ENCODE peak calls at places on chromosomes 2 and 18, in ten cellular contexts. W is heart left ventricle, M is adrenal gland, F is A549, S is sigmoid colon, I is K562, T is HepG2, Z is right lobe of liver, Q is IMR-90, B is endothelial cell of umbilical vein. E is an unnamed sample.

GRCh38 chr2:241772063-241772499 is 4.5 kb upstream of the GAL3ST2 start:
- DNase-seq in W (no peak), M (peak; percentile 0), F (no peak), S (no peak), I (no peak), T (peak; percentile 67), Z (no peak), Q (no peak), B (no peak), E (no peak)

GRCh38 chr2:86455181-86455580 is 14.0 kb downstream of the KDM3A start:
- DNase-seq in W (no peak), M (no peak), F (no peak), S (no peak), I (no peak), T (no peak), Z (no peak), Q (no peak), B (no peak), E (no peak)

GRCh38 chr18:10953672-10954071 is 195.7 kb downstream of the PIEZO2 start:
- DNase-seq in W (no peak), M (no peak), F (no peak), S (no peak), I (no peak), T (no peak), Z (no peak), Q (no peak), B (no peak), E (no peak)

GRCh38 chr2:164696634-164697033 is 75.4 kb upstream of the GRB14 start:
- DNase-seq in W (no peak), M (no peak), F (peak; percentile 67), S (no peak), I (no peak), T (no peak), Z (no peak), Q (no peak), B (no peak), E (no peak)

GRCh38 chr2:143399679-143400078 is 270.5 kb downstream of the ARHGAP15 start:
- DNase-seq in W (no peak), M (no peak), F (no peak), S (no peak), I (no peak), T (no peak), Z (no peak), Q (peak; percentile 20), B (no peak), E (no peak)

GRCh38 chr2:20491739-20492531 is 45.1 kb downstream of the RHOB start:
- DNase-seq in W (peak; percentile 29), M (peak; percentile 85), F (peak; percentile 22), S (peak; percentile 88), I (peak; percentile 37), T (peak; percentile 64), Z (no peak), Q (no peak), B (no peak), E (no peak)

GRCh38 chr18:59900222-59901128 is 679 bp downstream of the PMAIP1 start:
- DNase-seq in W (peak; percentile 7), M (no peak), F (peak; percentile 63), S (no peak), I (peak; percentile 49), T (no peak), Z (no peak), Q (peak; percentile 85), B (peak; percentile 76), E (peak; percentile 78)

GRCh38 chr18:9743200-9744016 is 35.3 kb downstream of the RAB31 start:
- DNase-seq in W (no peak), M (peak; percentile 94), F (peak; percentile 93), S (no peak), I (peak; percentile 86), T (peak; percentile 54), Z (no peak), Q (peak; percentile 98), B (peak; percentile 87), E (no peak)

GRCh38 chr2:31957748-31958717 is 52.8 kb downstream of the MEMO1 start:
- DNase-seq in W (no peak), M (no peak), F (no peak), S (no peak), I (no peak), T (no peak), Z (no peak), Q (no peak), B (no peak), E (no peak)

GRCh38 chr18:44876024-44876423 is 195.3 kb downstream of the SETBP1 start:
- DNase-seq in W (no peak), M (no peak), F (no peak), S (no peak), I (no peak), T (no peak), Z (no peak), Q (no peak), B (no peak), E (no peak)

GRCh38 chr2:132581917-132582316 is 88.1 kb downstream of the LYPD1 start:
- DNase-seq in W (no peak), M (no peak), F (no peak), S (no peak), I (no peak), T (no peak), Z (no peak), Q (no peak), B (no peak), E (peak; percentile 58)

GRCh38 chr2:70984228-70984575 is 5.8 kb downstream of the ANKRD53 start:
- DNase-seq in W (no peak), M (no peak), F (no peak), S (peak; percentile 37), I (no peak), T (no peak), Z (no peak), Q (no peak), B (no peak), E (no peak)

DNA sequence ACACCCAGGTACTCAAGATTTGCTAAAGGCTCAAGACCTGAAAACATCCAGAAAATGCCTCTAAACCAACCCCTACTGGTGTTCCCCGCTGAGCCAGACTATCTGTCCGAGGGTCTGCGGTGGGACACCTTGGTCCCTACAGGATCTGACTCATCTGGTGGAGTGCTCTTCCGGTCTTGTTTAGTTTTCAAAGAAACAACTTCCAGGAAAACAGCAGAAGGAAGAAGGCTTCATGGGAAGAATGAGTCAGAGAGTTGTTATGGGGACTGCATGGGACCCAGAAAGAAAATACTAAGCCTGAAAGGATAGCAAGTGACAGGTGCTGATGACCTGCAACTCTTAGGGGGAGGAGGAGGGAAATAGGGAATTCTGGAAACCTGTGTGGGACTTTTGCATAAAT is 41.3 kb downstream of the ZFP36L2 start:
- DNase-seq in W (no peak), M (no peak), F (no peak), S (no peak), I (peak; percentile 55), T (no peak), Z (no peak), Q (peak; percentile 21), B (peak; percentile 68), E (no peak)
- H3K4me3 ChIP-seq in W (no peak overlapping the region), M (no peak overlapping the region), F (no peak overlapping the region), S (no peak overlapping the region), I (no peak overlapping the region), T (no peak overlapping the region), Z (no peak overlapping the region), Q (no peak overlapping the region), B (no peak overlapping the region), E (no peak overlapping the region)

DNA sequence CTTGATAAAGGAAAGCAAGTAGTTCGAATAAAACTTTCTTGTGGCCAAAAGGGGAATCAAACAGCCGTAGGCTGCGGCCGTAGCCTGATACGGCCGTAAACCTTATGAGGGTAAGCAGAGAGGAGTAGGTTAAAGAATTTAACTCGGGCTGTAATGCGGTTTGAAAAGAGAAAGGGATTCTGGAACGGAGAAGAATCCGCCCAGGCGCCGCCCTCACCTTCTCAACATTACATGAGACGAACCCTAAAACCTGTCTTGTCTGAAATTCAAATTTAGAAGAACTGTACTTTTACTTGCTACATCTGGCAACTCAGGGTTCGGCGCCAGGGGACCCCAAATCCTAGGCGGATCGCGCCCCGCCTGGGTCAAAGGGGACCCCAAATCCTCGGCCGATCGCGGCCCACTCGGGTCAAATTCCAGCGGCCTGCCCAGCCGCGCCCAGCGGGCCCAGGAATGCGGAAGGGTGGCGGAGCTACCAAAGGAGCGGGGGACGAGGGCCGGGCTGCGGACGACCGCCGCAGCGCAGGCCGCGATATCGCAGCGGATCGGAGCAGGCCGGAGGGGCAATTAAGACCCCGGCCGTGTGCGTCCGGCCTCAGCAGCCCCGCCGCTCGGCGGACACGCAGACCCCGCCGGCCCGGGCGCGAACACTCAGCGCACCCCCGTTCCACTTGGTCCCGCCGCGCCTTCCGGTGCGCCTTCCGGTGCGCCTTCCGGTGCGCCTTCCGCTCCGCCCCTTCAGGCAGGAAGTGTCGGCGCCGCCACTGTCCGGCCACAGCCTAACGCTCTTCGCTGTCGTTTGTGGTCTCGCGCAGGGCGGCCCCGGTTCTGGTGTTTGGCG is at the start of gene MYL12B:
- DNase-seq in W (peak; percentile 86), M (peak; percentile 80), F (peak; percentile 82), S (peak; percentile 86), I (peak; percentile 86), T (peak; percentile 72), Z (peak; percentile 88), Q (peak; percentile 68), B (peak; percentile 80), E (peak; percentile 77)
- TF ChIP-seq POLR2A in W (no peak), M (peak; percentile 74), F (peak; percentile 59), S (peak; percentile 76), I (peak; percentile 85), T (peak; percentile 70), Z (peak; percentile 83), Q (peak; percentile 86), B (peak; percentile 75), E (peak; percentile 79)

GRCh38 chr2:129009555-129010146 is 691.0 kb upstream of the HS6ST1 start:
- DNase-seq in W (no peak), M (no peak), F (no peak), S (no peak), I (no peak), T (no peak), Z (no peak), Q (no peak), B (no peak), E (no peak)

GRCh38 chr2:129010262-129010661 is 691.6 kb upstream of the HS6ST1 start:
- DNase-seq in W (no peak), M (no peak), F (no peak), S (no peak), I (no peak), T (no peak), Z (no peak), Q (no peak), B (no peak), E (no peak)

GRCh38 chr2:129008881-129009554 is 690.4 kb upstream of the HS6ST1 start:
- DNase-seq in W (no peak), M (no peak), F (no peak), S (no peak), I (no peak), T (no peak), Z (no peak), Q (no peak), B (no peak), E (no peak)

GRCh38 chr2:129014432-129014831 is 695.8 kb upstream of the HS6ST1 start:
- DNase-seq in W (no peak), M (no peak), F (no peak), S (no peak), I (no peak), T (no peak), Z (no peak), Q (no peak), B (no peak), E (no peak)

GRCh38 chr2:129011466-129012061 is 692.9 kb upstream of the HS6ST1 start:
- DNase-seq in W (no peak), M (no peak), F (no peak), S (no peak), I (no peak), T (no peak), Z (no peak), Q (no peak), B (no peak), E (no peak)
- H3K4me1 ChIP-seq in W (no peaks in the 10 kb centered on the region), M (no peaks in the 10 kb centered on the region), F (no peaks in the 10 kb centered on the region), S (no peaks in the 10 kb centered on the region), I (no peaks in the 10 kb centered on the region), T (no peaks in the 10 kb centered on the region), Z (no peaks in the 10 kb centered on the region), Q (no peaks in the 10 kb centered on the region), B (no peaks in the 10 kb centered on the region), E (no peaks in the 10 kb centered on the region)

GRCh38 chr2:201909348-201909747 is 103.0 kb downstream of the CDK15 start:
- DNase-seq in W (no peak), M (no peak), F (peak; percentile 52), S (no peak), I (no peak), T (no peak), Z (no peak), Q (peak; percentile 97), B (no peak), E (no peak)
- H3K4me3 ChIP-seq in W (no peak overlapping the region), M (no peak overlapping the region), F (no peak overlapping the region), S (no peak overlapping the region), I (no peak overlapping the region), T (no peak overlapping the region), Z (no peak overlapping the region), Q (peak overlapping the region; percentile 42), B (no peak overlapping the region), E (no peak overlapping the region)